ENCODE peak calls at places on chromosomes 7 and 10, in four cellular contexts. One of them, this sample, is unnamed.

GRCh38 chr7:74404388-74404700 is 49.4 kb upstream of the GTF2IRD1 start:
- DNase-seq in transverse colon: no peak
- DNase-seq in osteocyte: no peak
- DNase-seq in fibroblast of lung: no peak
- DNase-seq in this sample: no peak

GRCh38 chr7:29282819-29283414 is 88.3 kb downstream of the CHN2 start:
- DNase-seq in transverse colon: no peak
- DNase-seq in fibroblast of lung: no peak
- DNase-seq in osteocyte: no peak
- DNase-seq in this sample: no peak

GRCh38 chr7:130880668-130881067 is 146.7 kb upstream of the KLF14 start:
- DNase-seq in transverse colon: no peak
- DNase-seq in osteocyte: peak; percentile 17
- DNase-seq in fibroblast of lung: no peak
- DNase-seq in this sample: no peak

GRCh38 chr7:101581891-101582290 is 47.2 kb downstream of the MYL10 start:
- DNase-seq in osteocyte: no peak
- DNase-seq in transverse colon: no peak
- DNase-seq in fibroblast of lung: no peak
- DNase-seq in this sample: no peak

GRCh38 chr10:43906470-43906869 is 257.8 kb upstream of the ZNF32 start:
- DNase-seq in osteocyte: no peak
- DNase-seq in fibroblast of lung: no peak
- DNase-seq in transverse colon: no peak
- DNase-seq in this sample: no peak

GRCh38 chr10:19775286-19775685 is 40.9 kb upstream of the PLXDC2 start:
- DNase-seq in osteocyte: no peak
- DNase-seq in fibroblast of lung: no peak
- DNase-seq in transverse colon: no peak
- DNase-seq in this sample: no peak

GRCh38 chr10:60917331-60918280 is 26.4 kb downstream of the RHOBTB1 start:
- DNase-seq in transverse colon: no peak
- DNase-seq in osteocyte: no peak
- DNase-seq in fibroblast of lung: peak; percentile 70
- DNase-seq in this sample: no peak

GRCh38 chr7:94060772-94061171 is 56.6 kb upstream of the BET1 start:
- DNase-seq in transverse colon: no peak
- DNase-seq in osteocyte: no peak
- DNase-seq in fibroblast of lung: peak; percentile 91
- DNase-seq in this sample: peak; percentile 67

GRCh38 chr10:130409346-130409745 is 273.2 kb downstream of the GLRX3 start:
- DNase-seq in transverse colon: no peak
- DNase-seq in fibroblast of lung: no peak
- DNase-seq in osteocyte: peak; percentile 53
- DNase-seq in this sample: no peak

GRCh38 chr10:17504547-17505245 is 50.3 kb upstream of the ST8SIA6 start:
- DNase-seq in transverse colon: no peak
- DNase-seq in fibroblast of lung: peak; percentile 94
- DNase-seq in osteocyte: peak; percentile 46
- DNase-seq in this sample: no peak

GRCh38 chr7:93249749-93250148 is 17.6 kb downstream of the VPS50 start:
- DNase-seq in fibroblast of lung: peak; percentile 59
- DNase-seq in transverse colon: no peak
- DNase-seq in osteocyte: no peak
- DNase-seq in this sample: peak; percentile 18

GRCh38 chr10:6202098-6202683 is 541 bp upstream of the PFKFB3 start:
- DNase-seq in fibroblast of lung: no peak
- DNase-seq in transverse colon: no peak
- DNase-seq in osteocyte: no peak
- DNase-seq in this sample: peak; percentile 29

GRCh38 chr7:155144371-155144770 is 74.2 kb downstream of the HTR5A start:
- DNase-seq in osteocyte: no peak
- DNase-seq in transverse colon: no peak
- DNase-seq in fibroblast of lung: no peak
- DNase-seq in this sample: no peak

GRCh38 chr7:141410353-141410752 is 140.9 kb upstream of the AGK start:
- DNase-seq in transverse colon: no peak
- DNase-seq in fibroblast of lung: no peak
- DNase-seq in osteocyte: no peak
- DNase-seq in this sample: no peak

GRCh38 chr7:16929146-16929762 is 47.5 kb upstream of the AGR3 start:
- DNase-seq in osteocyte: no peak
- DNase-seq in transverse colon: no peak
- DNase-seq in fibroblast of lung: no peak
- DNase-seq in this sample: no peak

GRCh38 chr10:80133221-80133620 is 691 bp downstream of the PLAC9 start:
- DNase-seq in osteocyte: no peak
- DNase-seq in fibroblast of lung: no peak
- DNase-seq in transverse colon: no peak
- DNase-seq in this sample: no peak

GRCh38 chr10:119391430-119392313 is 150.8 kb downstream of the RGS10 start:
- DNase-seq in transverse colon: no peak
- DNase-seq in osteocyte: no peak
- DNase-seq in fibroblast of lung: no peak
- DNase-seq in this sample: no peak

GRCh38 chr10:80462986-80463741 is 9.1 kb downstream of the TSPAN14 start:
- DNase-seq in fibroblast of lung: peak; percentile 77
- DNase-seq in osteocyte: no peak
- DNase-seq in transverse colon: no peak
- DNase-seq in this sample: peak; percentile 27

GRCh38 chr7:98998821-98999725 is 120.7 kb downstream of the TRRAP start:
- DNase-seq in transverse colon: no peak
- DNase-seq in fibroblast of lung: no peak
- DNase-seq in osteocyte: peak; percentile 63
- DNase-seq in this sample: no peak

GRCh38 chr10:120963053-120963533 is 111.9 kb downstream of the WDR11 start:
- DNase-seq in fibroblast of lung: no peak
- DNase-seq in osteocyte: no peak
- DNase-seq in transverse colon: peak; percentile 11
- DNase-seq in this sample: no peak

GRCh38 chr7:22759721-22760120 is 32.7 kb downstream of the IL6 start:
- DNase-seq in fibroblast of lung: peak; percentile 38
- DNase-seq in transverse colon: no peak
- DNase-seq in osteocyte: no peak
- DNase-seq in this sample: no peak

GRCh38 chr10:5956146-5956914 is 21.0 kb downstream of the IL15RA start:
- DNase-seq in transverse colon: no peak
- DNase-seq in fibroblast of lung: no peak
- DNase-seq in osteocyte: no peak
- DNase-seq in this sample: no peak

GRCh38 chr7:10720042-10720441 is 253.6 kb upstream of the PHF14 start:
- DNase-seq in transverse colon: no peak
- DNase-seq in osteocyte: no peak
- DNase-seq in fibroblast of lung: no peak
- DNase-seq in this sample: no peak
- TF ChIP-seq CTCF in transverse colon: no peak
- TF ChIP-seq CTCF in osteocyte: no peak
- TF ChIP-seq CTCF in fibroblast of lung: no peak
- TF ChIP-seq CTCF in this sample: no peak

GRCh38 chr10:27779462-27779861 is 33.8 kb upstream of the MKX start:
- DNase-seq in transverse colon: no peak
- DNase-seq in fibroblast of lung: no peak
- DNase-seq in osteocyte: no peak
- DNase-seq in this sample: no peak

GRCh38 chr10:27784272-27784671 is 38.7 kb upstream of the MKX start:
- DNase-seq in transverse colon: no peak
- DNase-seq in osteocyte: no peak
- DNase-seq in fibroblast of lung: no peak
- DNase-seq in this sample: no peak

DNA sequence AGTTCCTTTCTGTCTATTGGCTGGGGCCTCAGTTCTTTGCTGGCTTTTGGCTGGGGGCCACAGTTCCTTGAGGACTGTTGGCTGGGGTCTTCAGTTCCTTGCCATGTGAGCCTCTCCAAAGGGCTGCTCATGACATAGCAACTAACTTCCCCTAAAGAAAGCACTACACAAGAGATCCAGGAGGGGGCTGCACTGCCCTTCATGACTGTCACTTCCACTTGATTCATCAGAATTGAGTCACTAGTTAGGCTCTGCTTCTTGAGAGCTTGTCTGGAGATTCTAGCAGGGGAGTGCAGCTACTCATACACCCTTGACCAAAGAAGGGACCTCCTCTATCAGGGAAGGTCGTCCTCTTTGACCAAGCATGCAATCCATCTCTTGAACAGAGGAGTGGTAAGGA is 38.0 kb upstream of the MKX start:
- DNase-seq in fibroblast of lung: peak; percentile 66
- DNase-seq in transverse colon: no peak
- DNase-seq in osteocyte: no peak
- DNase-seq in this sample: peak; percentile 6
- TF ChIP-seq CTCF in fibroblast of lung: no peak
- TF ChIP-seq CTCF in transverse colon: no peak
- TF ChIP-seq CTCF in osteocyte: peak; percentile 47
- TF ChIP-seq CTCF in this sample: peak; percentile 26

GRCh38 chr10:77622822-77623410 is 14.7 kb downstream of the KCNMA1 start:
- DNase-seq in transverse colon: no peak
- DNase-seq in osteocyte: no peak
- DNase-seq in fibroblast of lung: no peak
- DNase-seq in this sample: no peak

GRCh38 chr10:77618117-77618516 is 19.5 kb downstream of the KCNMA1 start:
- DNase-seq in transverse colon: no peak
- DNase-seq in fibroblast of lung: no peak
- DNase-seq in osteocyte: no peak
- DNase-seq in this sample: no peak

GRCh38 chr10:77620731-77621130 is 16.9 kb downstream of the KCNMA1 start:
- DNase-seq in fibroblast of lung: no peak
- DNase-seq in osteocyte: no peak
- DNase-seq in transverse colon: no peak
- DNase-seq in this sample: no peak

GRCh38 chr10:77616766-77617165 is 20.8 kb downstream of the KCNMA1 start:
- DNase-seq in osteocyte: no peak
- DNase-seq in fibroblast of lung: no peak
- DNase-seq in transverse colon: no peak
- DNase-seq in this sample: no peak

GRCh38 chr10:77619964-77620703 is 17.5 kb downstream of the KCNMA1 start:
- DNase-seq in osteocyte: no peak
- DNase-seq in transverse colon: no peak
- DNase-seq in fibroblast of lung: no peak
- DNase-seq in this sample: no peak
- TF ChIP-seq CTCF in osteocyte: no peak
- TF ChIP-seq CTCF in transverse colon: no peak
- TF ChIP-seq CTCF in fibroblast of lung: no peak
- TF ChIP-seq CTCF in this sample: no peak

GRCh38 chr7:158646766-158647474 is 57.7 kb downstream of the NCAPG2 start:
- DNase-seq in osteocyte: no peak
- DNase-seq in fibroblast of lung: no peak
- DNase-seq in transverse colon: peak; percentile 17
- DNase-seq in this sample: peak; percentile 27
- TF ChIP-seq CTCF in osteocyte: peak; percentile 33
- TF ChIP-seq CTCF in fibroblast of lung: no peak
- TF ChIP-seq CTCF in transverse colon: peak; percentile 36
- TF ChIP-seq CTCF in this sample: peak; percentile 45

DNA sequence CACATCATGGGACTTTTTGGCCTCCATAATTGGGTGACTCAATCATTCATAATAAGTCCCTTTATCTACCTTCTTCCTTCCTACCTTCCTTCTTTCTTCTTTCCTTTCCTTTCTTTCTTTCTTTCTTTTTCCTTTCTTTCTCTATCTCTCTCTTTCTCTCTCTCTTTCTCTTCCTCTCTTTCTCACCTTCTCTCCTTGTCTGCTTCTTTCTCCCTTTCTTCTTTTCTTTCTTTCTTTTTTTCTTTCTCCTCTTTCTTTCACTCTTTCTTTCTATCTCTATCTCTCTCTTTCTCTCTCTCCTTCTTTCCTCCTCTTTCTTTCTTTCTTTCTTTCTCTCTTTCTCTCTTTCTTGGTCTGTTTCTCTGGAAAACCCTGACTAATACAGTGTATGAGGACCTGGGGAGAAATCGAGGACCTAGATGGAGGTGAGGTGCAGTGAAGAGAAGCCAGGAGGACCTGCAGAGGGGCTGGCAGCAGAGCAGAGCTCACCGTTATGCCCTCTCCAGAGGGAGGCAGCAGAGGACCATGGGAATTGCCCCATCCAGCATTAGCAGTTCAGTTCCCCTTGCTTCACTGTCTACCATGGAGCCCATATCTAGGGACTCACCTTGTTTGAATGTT is 52.7 kb upstream of the BTRC start:
- DNase-seq in transverse colon: peak; percentile 18
- DNase-seq in fibroblast of lung: no peak
- DNase-seq in osteocyte: no peak
- DNase-seq in this sample: no peak
- TF ChIP-seq CTCF in transverse colon: no peak
- TF ChIP-seq CTCF in fibroblast of lung: no peak
- TF ChIP-seq CTCF in osteocyte: peak; percentile 38
- TF ChIP-seq CTCF in this sample: peak; percentile 33

DNA sequence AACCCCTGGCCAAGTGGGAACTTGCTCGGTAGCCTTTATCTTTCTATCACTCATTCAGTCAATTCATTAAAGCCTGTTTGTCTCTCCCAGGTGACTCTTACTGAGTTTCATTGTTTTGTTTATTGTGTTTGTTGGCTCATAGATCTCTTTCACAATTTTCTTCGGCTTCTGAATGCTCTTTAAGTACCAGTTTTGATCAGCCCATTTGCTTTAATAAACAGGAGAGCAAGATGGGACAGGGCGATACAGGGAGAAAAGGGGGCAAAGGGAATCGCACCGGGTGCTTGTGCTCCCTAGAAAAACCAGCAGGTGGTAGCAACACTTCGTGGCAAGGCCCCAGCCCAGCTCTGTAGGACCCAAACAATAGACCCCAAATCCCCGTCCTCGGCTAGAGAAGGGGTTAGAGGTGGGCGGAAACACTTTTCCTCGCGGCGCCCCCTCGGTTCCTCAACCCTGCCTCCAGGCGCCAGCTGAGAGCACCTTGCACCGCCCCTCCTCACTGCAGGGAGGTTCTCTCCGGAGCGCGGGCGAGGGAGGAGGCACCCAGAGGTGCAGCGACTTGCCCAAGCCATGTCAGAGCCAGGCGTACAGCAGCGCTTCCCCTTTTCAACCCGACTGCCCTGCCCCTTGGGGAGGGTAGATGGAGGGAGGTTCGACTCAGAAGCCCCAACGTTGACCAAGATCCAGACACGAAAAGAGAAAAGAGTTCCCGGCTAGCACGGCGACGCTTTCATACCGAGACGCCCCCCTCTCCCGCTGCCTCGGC is 954 bp upstream of the EPHB6 start:
- DNase-seq in transverse colon: peak; percentile 70
- DNase-seq in fibroblast of lung: peak; percentile 53
- DNase-seq in osteocyte: no peak
- DNase-seq in this sample: peak; percentile 72
- TF ChIP-seq CTCF in transverse colon: peak; percentile 78
- TF ChIP-seq CTCF in fibroblast of lung: peak; percentile 79
- TF ChIP-seq CTCF in osteocyte: peak; percentile 79
- TF ChIP-seq CTCF in this sample: peak; percentile 71

GRCh38 chr10:117741524-117741923 is 199.0 kb downstream of the EMX2 start:
- DNase-seq in transverse colon: no peak
- DNase-seq in fibroblast of lung: no peak
- DNase-seq in osteocyte: no peak
- DNase-seq in this sample: no peak
- TF ChIP-seq CTCF in transverse colon: no peak
- TF ChIP-seq CTCF in fibroblast of lung: no peak
- TF ChIP-seq CTCF in osteocyte: no peak
- TF ChIP-seq CTCF in this sample: peak; percentile 34

GRCh38 chr7:109206196-109206595 is 636.5 kb downstream of the DNAJB9 start:
- DNase-seq in transverse colon: no peak
- DNase-seq in fibroblast of lung: no peak
- DNase-seq in osteocyte: no peak
- DNase-seq in this sample: no peak
- TF ChIP-seq CTCF in transverse colon: no peak
- TF ChIP-seq CTCF in fibroblast of lung: no peak
- TF ChIP-seq CTCF in osteocyte: no peak
- TF ChIP-seq CTCF in this sample: peak; percentile 12

This sample was measured in nephron progenitor cell.